ENCODE peak calls at places on chromosomes 16 and 17, in ten cellular contexts. D, V, W, M, Z, C, Y, B, U and R are unnamed samples.

GRCh38 chr16:89491974-89492687 is 1.8 kb upstream of the ANKRD11 start:
- DNase-seq in D (no peak), V (no peak), W (no peak), M (no peak), Z (no peak), C (no peak), Y (no peak), B (no peak), U (no peak), R (no peak)

GRCh38 chr17:9104370-9105041 is 83.2 kb downstream of the NTN1 start:
- DNase-seq in D (no peak), V (no peak), W (no peak), M (no peak), Z (no peak), C (peak; percentile 78), Y (no peak), B (no peak), U (no peak), R (no peak)

GRCh38 chr17:77645441-77646430 is 312.8 kb upstream of the TNRC6C start:
- DNase-seq in D (no peak), V (no peak), W (peak; percentile 41), M (no peak), Z (no peak), C (no peak), Y (no peak), B (peak; percentile 46), U (no peak), R (no peak)

GRCh38 chr17:49715221-49715620 is 7.5 kb upstream of the SLC35B1 start:
- DNase-seq in D (no peak), V (no peak), W (no peak), M (no peak), Z (no peak), C (no peak), Y (no peak), B (no peak), U (no peak), R (no peak)

GRCh38 chr16:647173-647902 is 1.8 kb upstream of the WDR90 start:
- DNase-seq in D (no peak), V (no peak), W (no peak), M (no peak), Z (no peak), C (peak; percentile 67), Y (no peak), B (no peak), U (no peak), R (no peak)

GRCh38 chr17:4728124-4728523 is 3.1 kb upstream of the MED11 start:
- DNase-seq in D (no peak), V (peak; percentile 71), W (no peak), M (no peak), Z (no peak), C (no peak), Y (no peak), B (no peak), U (no peak), R (no peak)

GRCh38 chr16:54938351-54939346 is 8.0 kb downstream of the IRX5 start:
- DNase-seq in D (peak; percentile 59), V (no peak), W (peak; percentile 37), M (no peak), Z (no peak), C (no peak), Y (no peak), B (peak; percentile 70), U (no peak), R (peak; percentile 38)

GRCh38 chr17:301681-302299 is 50.8 kb downstream of the RPH3AL start:
- DNase-seq in D (no peak), V (no peak), W (no peak), M (no peak), Z (no peak), C (peak; percentile 7), Y (no peak), B (no peak), U (no peak), R (peak; percentile 94)

GRCh38 chr17:82687375-82687861 is 11.1 kb downstream of the RAB40B start:
- DNase-seq in D (no peak), V (peak; percentile 51), W (no peak), M (peak; percentile 92), Z (no peak), C (no peak), Y (no peak), B (no peak), U (no peak), R (no peak)

GRCh38 chr16:57540387-57540786 is 2.1 kb upstream of the ADGRG5 start:
- DNase-seq in D (no peak), V (no peak), W (no peak), M (peak; percentile 16), Z (no peak), C (no peak), Y (no peak), B (no peak), U (no peak), R (no peak)

GRCh38 chr17:57553991-57554825 is 190.9 kb downstream of the CCDC182 start:
- DNase-seq in D (no peak), V (no peak), W (peak; percentile 61), M (no peak), Z (no peak), C (no peak), Y (no peak), B (peak; percentile 92), U (no peak), R (peak; percentile 69)

GRCh38 chr17:18237461-18237860 is 12.0 kb downstream of the LLGL1 start:
- DNase-seq in D (no peak), V (no peak), W (no peak), M (no peak), Z (no peak), C (no peak), Y (no peak), B (no peak), U (no peak), R (no peak)